ENCODE peak calls at places on chromosomes 6 and 20, in eight cellular contexts. P is epithelial cell of esophagus, X is MCF 10A, F is skeletal muscle cell, V is left lung, L is NAMALWA, T is NCI-H345, K is aorta. G is an unnamed sample.

GRCh38 chr6:160462551-160463109 is 114.5 kb downstream of the SLC22A3 start:
- DNase-seq in P (peak; percentile 66), X (peak; percentile 76), F (peak; percentile 83), V (no peak), L (no peak), T (no peak), K (no peak), G (peak; percentile 79)

GRCh38 chr6:166722779-166723178 is 95.7 kb upstream of the RPS6KA2 start:
- DNase-seq in P (no peak), X (no peak), F (no peak), V (no peak), L (no peak), T (no peak), K (no peak), G (no peak)

GRCh38 chr20:9514072-9514460 is 324 bp upstream of the LAMP5 start:
- DNase-seq in P (no peak), X (no peak), F (no peak), V (no peak), L (no peak), T (no peak), K (no peak), G (no peak)

GRCh38 chr20:45962031-45962755 is 9.8 kb downstream of the ZNF335 start:
- DNase-seq in P (no peak), X (no peak), F (no peak), V (peak; percentile 30), L (no peak), T (no peak), K (no peak), G (no peak)

GRCh38 chr6:24918641-24919403 is 16.9 kb downstream of the RIPOR2 start:
- DNase-seq in P (no peak), X (no peak), F (no peak), V (no peak), L (peak; percentile 53), T (peak; percentile 72), K (no peak), G (peak; percentile 24)

GRCh38 chr6:21494505-21494904 is 99.0 kb upstream of the SOX4 start:
- DNase-seq in P (no peak), X (no peak), F (no peak), V (no peak), L (no peak), T (no peak), K (no peak), G (no peak)

GRCh38 chr6:134669531-134669930 is 280.4 kb downstream of the ALDH8A1 start:
- DNase-seq in P (no peak), X (no peak), F (no peak), V (no peak), L (no peak), T (no peak), K (no peak), G (no peak)

GRCh38 chr20:58142843-58143185 is 85.6 kb downstream of the ANKRD60 start:
- DNase-seq in P (no peak), X (no peak), F (no peak), V (no peak), L (no peak), T (no peak), K (no peak), G (no peak)

GRCh38 chr6:115750946-115751345 is 309.7 kb downstream of the FRK start:
- DNase-seq in P (no peak), X (no peak), F (no peak), V (no peak), L (no peak), T (no peak), K (no peak), G (no peak)

G was measured in OCI-M1.